ENCODE peak calls at places on chromosomes 7 and 10, in nine cellular contexts. H is tibial nerve, O is foreskin keratinocyte, M is HFFc6, N is esophagus muscularis mucosa, T is WTC11, B is natural killer cell, W is GM06990, E is Panc1. U is an unnamed sample.

GRCh38 chr7:988426-988911 is 5.5 kb downstream of the CYP2W1 start:
- DNase-seq in H (no peak), O (no peak), M (no peak), N (no peak), T (no peak), B (no peak), W (no peak), E (no peak), U (no peak)

GRCh38 chr10:59098387-59098786 is 78.1 kb upstream of the PHYHIPL start:
- DNase-seq in H (no peak), O (no peak), M (peak), N (no peak), T (no peak), B (no peak), W (no peak), E (no peak), U (no peak)

GRCh38 chr10:30701471-30702173 is 72.1 kb upstream of the LYZL2 start:
- DNase-seq in H (no peak), O (peak), M (peak), N (no peak), T (no peak), B (peak), W (peak), E (peak), U (no peak)

GRCh38 chr7:116957874-116958273 is 4.6 kb downstream of the ST7 start:
- DNase-seq in H (no peak), O (no peak), M (no peak), N (no peak), T (no peak), B (no peak), W (peak), E (no peak), U (no peak)

GRCh38 chr10:128530301-128530700 is 404.1 kb upstream of the MKI67 start:
- DNase-seq in H (peak), O (no peak), M (no peak), N (no peak), T (no peak), B (no peak), W (no peak), E (peak), U (no peak)

GRCh38 chr10:15037691-15038090 is 6.1 kb upstream of the OLAH start:
- DNase-seq in H (no peak), O (no peak), M (no peak), N (no peak), T (no peak), B (no peak), W (no peak), E (no peak), U (no peak)

GRCh38 chr10:62043493-62043938 is 142.0 kb downstream of the ARID5B start:
- DNase-seq in H (no peak), O (peak), M (peak), N (no peak), T (no peak), B (no peak), W (no peak), E (no peak), U (no peak)

GRCh38 chr7:155477469-155477868 is 19.5 kb downstream of the EN2 start:
- DNase-seq in H (no peak), O (no peak), M (no peak), N (no peak), T (no peak), B (no peak), W (no peak), E (no peak), U (no peak)

GRCh38 chr7:80795174-80795573 is 123.7 kb downstream of the SEMA3C start:
- DNase-seq in H (no peak), O (no peak), M (no peak), N (no peak), T (no peak), B (no peak), W (no peak), E (no peak), U (no peak)

GRCh38 chr7:127897704-127898454 is 133.4 kb downstream of the LRRC4 start:
- DNase-seq in H (no peak), O (no peak), M (no peak), N (no peak), T (no peak), B (no peak), W (no peak), E (no peak), U (no peak)

GRCh38 chr7:17236603-17237002 is 61.8 kb upstream of the AHR start:
- DNase-seq in H (no peak), O (no peak), M (no peak), N (no peak), T (no peak), B (no peak), W (no peak), E (no peak), U (no peak)

GRCh38 chr10:80498833-80499671 is 38.6 kb upstream of the SH2D4B start:
- DNase-seq in H (peak), O (peak), M (peak), N (peak), T (no peak), B (peak), W (no peak), E (peak), U (no peak)

GRCh38 chr7:13989944-13990295 is 454 bp upstream of the ETV1 start:
- DNase-seq in H (peak), O (no peak), M (no peak), N (no peak), T (no peak), B (no peak), W (no peak), E (no peak), U (no peak)

GRCh38 chr10:101087965-101088364 is 26.2 kb downstream of the KAZALD1 start:
- DNase-seq in H (no peak), O (no peak), M (no peak), N (no peak), T (no peak), B (no peak), W (no peak), E (no peak), U (no peak)

GRCh38 chr10:112687647-112688046 is 240.6 kb downstream of the VTI1A start:
- DNase-seq in H (no peak), O (no peak), M (peak), N (no peak), T (no peak), B (no peak), W (no peak), E (no peak), U (no peak)

GRCh38 chr7:132214452-132214851 is 361.8 kb downstream of the PLXNA4 start:
- DNase-seq in H (no peak), O (no peak), M (no peak), N (no peak), T (no peak), B (no peak), W (no peak), E (no peak), U (no peak)

DNA sequence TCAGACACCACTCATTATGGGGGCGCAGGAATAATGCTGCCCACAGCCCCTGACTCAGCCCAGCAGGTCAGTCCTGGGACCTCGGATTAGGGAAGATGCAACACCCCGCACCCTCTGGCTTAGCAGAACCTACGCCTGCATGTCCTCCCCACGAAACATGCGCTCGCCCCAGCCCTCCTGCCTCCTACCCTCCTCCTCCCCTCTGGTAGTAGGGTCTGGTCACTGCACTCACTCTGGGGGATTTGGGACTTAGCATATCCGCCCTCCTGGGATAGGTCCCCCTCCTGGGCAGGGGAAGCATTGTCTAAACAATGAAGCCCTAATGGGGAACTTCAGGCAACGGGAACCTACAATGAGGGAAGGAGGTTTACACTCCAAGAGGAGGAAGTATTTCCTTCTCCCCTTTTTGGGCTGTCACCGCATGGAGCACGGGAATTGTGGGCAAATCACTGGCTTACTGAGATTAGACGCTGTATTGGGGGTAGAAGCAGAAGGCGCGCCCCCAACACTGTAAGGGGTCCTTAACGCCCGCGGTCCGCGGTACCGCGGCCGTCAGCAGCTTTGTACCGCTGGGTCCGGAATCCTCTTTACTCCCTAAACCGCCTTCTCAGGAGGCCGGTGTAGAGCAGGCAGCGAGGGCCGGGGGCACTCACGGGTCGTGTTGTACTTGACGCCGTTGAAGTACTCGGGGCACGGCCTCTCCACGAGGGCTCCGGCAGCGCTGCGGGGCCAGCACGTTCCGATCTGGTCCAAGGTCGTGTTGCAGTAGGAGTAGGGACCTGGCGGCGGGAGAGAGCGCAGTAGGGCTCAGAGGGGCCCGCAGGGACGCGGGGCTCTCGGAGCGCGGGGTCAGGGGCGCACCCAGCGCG is 760 bp downstream of the CRHR2 start:
- DNase-seq in H (no peak), O (no peak), M (no peak), N (no peak), T (peak), B (no peak), W (no peak), E (no peak), U (no peak)
- TF ChIP-seq CTCF in H (no peak), O (no peak), M (no peak), N (no peak), T (no peak), B (no peak), W (no peak), E (no peak), U (no peak)

GRCh38 chr10:69318997-69319727 is 40.9 kb downstream of the HK1 start:
- DNase-seq in H (peak), O (no peak), M (peak), N (peak), T (no peak), B (peak), W (peak), E (no peak), U (no peak)

GRCh38 chr10:69317175-69318086 is 39.1 kb downstream of the HK1 start:
- DNase-seq in H (no peak), O (no peak), M (no peak), N (no peak), T (no peak), B (no peak), W (peak), E (no peak), U (no peak)

GRCh38 chr10:69319911-69320316 is 41.6 kb downstream of the HK1 start:
- DNase-seq in H (no peak), O (no peak), M (no peak), N (no peak), T (no peak), B (no peak), W (no peak), E (no peak), U (no peak)

GRCh38 chr10:69316313-69317059 is 38.2 kb downstream of the HK1 start:
- DNase-seq in H (peak), O (no peak), M (peak), N (no peak), T (no peak), B (no peak), W (no peak), E (no peak), U (no peak)

DNA sequence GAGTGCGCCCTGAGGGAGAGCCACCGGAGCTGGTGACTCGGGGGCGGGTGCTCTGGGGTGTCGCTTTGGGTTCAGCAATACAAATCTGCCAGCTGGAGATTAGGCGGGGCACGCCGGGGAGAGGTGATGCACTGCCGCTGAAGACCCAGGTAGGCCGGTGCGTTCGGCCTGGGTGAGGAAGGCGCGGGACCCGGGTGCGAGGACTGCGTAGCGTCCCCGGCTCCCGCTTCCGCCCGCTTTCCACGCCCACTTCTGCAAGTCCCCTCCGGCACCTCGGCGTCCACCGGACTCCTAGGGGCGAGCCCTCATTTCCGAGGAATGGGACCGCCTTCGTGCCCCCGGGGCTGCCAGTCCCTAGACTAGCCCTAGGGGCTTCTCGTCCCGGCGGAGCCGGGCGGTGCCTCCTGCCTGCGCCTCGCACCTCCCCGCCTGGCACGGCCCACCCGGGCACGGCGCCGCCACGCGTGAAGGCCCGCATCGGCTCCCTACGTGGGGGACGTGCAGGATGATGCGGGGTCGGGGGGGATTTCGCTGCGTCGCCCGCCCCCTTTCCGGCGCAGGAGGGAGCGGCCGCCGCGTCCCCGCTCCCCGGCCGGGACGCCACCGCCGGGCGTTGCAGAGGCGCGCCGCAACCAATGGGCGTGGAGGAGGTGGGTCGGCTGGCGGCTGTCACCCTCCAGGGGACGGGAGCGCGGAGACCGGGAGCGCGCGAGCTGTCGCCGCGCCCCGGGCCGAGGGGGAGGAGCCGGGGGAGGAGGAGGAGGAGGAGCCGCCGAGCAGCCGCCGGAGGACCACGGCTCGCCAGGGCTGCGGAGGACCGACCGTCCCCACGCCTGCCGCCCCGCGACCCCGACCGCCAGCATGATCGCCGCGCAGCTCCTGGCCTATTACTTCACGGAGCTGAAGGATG is 40.0 kb downstream of the HK1 start:
- DNase-seq in H (peak), O (no peak), M (peak), N (peak), T (peak), B (peak), W (peak), E (no peak), U (peak)
- TF ChIP-seq CTCF in H (no peak), O (no peak), M (no peak), N (no peak), T (no peak), B (no peak), W (no peak), E (no peak), U (peak)

DNA sequence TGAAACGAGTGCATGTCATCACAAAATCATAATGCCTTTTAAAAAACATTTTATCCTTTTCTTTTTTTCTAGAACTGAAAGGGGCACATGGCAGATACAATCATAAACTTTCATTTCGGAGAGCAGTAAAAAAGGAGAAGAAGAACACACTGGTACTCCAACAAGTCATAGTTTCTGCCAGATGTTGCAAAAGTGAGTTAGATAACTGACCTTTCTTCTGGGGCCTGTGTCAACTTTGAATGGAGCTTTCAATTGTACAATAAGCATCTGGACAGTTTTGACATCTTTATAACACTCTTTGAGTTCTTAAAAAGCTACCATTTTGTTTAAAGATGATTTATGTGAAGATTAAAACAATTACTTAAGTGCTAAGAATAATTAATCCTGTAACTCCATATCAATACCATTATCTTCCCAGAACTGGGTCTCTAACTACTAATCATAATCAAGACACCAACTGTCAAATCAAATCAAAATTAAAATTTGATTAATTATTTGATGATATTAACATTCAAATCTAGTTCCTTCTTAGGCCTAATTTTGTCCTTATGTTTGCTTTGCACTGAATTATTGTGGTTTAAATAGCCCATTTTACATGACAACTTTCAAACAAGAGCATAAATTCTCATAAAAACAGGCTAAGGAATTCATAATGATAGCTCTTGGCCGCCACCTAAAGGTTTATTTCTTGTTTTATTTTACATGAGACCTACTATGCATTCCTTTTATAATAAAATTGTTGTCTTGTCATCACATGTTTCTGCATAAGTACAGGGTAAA is 19.5 kb upstream of the ITGB8 start:
- DNase-seq in H (peak), O (no peak), M (peak), N (no peak), T (no peak), B (no peak), W (peak), E (no peak), U (no peak)
- TF ChIP-seq CTCF in H (peak), O (peak), M (peak), N (peak), T (no peak), B (no peak), W (peak), E (peak), U (peak)

DNA sequence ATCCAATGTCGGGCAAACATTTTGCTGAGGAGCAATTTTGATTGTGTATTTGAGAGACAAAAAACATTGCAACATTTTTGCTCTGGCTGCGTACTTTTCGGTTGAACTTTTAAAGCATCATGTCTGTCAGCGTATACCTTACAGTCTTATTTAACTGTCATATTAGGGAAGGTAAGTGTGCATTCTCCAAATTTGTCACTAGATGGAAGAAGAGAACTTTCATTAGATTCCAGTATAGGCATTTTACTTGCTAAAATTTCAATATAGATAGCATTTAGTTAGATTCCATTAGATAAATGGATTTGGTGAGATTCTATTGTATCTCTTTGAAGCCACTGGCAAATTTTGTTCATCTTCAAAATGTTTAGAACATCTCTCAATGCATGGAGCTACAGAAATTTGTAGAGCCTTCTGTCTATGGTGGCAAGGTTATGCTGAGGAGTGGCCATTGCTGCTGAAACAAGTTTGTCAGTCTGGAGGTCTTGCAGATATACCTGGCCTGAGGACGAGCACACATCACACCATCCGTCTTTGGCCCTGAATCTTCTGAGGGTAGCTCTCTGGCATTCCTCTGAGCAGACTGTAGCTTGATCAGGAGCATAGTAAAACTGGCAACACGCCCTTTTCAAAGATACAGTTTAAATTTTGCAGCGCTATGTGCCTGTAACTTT is 437.5 kb upstream of the MBL2 start:
- DNase-seq in H (no peak), O (peak), M (no peak), N (no peak), T (no peak), B (no peak), W (no peak), E (no peak), U (no peak)
- TF ChIP-seq CTCF in H (no peak), O (peak), M (no peak), N (no peak), T (peak), B (no peak), W (peak), E (peak), U (peak)

DNA sequence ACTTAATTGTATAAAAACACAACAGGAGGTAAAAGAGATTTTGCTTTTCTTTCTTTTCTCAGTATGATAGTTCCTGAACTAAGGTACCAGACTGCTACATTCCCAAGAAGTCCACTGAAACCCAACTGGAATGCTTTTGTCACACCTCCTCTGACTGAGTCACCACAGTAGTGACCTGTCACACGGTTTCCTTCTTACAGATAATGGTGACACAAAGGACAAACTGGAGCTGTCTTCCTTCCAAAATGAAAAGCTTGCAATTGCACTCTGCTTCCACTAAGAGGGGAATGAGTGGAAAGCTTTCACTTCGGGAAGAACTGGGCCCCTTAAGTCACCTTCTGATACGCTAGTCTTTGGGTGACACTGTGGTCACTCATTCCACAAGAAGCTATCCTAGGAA is 122.2 kb downstream of the KMT2E start:
- DNase-seq in H (no peak), O (no peak), M (peak), N (no peak), T (no peak), B (no peak), W (no peak), E (peak), U (no peak)
- TF ChIP-seq CTCF in H (no peak), O (no peak), M (peak), N (no peak), T (no peak), B (no peak), W (no peak), E (no peak), U (no peak)

DNA sequence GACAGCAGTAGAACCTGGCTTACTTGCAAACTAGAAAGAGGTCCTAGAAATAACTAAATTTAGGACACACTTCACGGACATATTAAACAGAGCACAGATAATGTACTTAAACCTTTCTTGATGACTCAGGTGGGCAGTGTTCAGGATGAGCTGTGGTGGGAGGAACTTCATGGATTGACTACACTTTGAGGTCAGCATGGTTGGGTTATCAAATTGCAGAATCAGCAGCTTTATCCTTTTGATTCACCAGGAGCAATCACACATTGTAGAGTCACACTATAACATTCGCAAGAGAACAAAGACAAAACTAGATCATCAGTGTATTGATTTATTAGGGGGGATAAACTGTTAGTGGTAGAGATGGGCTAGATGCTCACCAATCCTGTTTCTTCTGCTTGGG is 38.6 kb upstream of the AGK start:
- DNase-seq in H (no peak), O (no peak), M (no peak), N (no peak), T (no peak), B (no peak), W (no peak), E (no peak), U (no peak)
- TF ChIP-seq CTCF in H (no peak), O (no peak), M (no peak), N (no peak), T (no peak), B (no peak), W (no peak), E (no peak), U (no peak)

U was measured in progenitor cell of endocrine pancreas.